ENCODE peak calls at places on chromosomes 13 and 19, in eight cellular contexts. E is thoracic aorta; Y is central memory CD4-positive, alpha-beta T cell; X is COR-L47; I is HuH-7.5; K is activated CD4-positive, alpha-beta T cell treated with anti-CD3 and anti-CD28 coated beads for 24 hours; L is lower leg skin; N is bronchial epithelial cell. O is an unnamed sample.

GRCh38 chr19:3931041-3931440 is 1.8 kb upstream of the NMRK2 start:
- DNase-seq in X (no peak), E (no peak), Y (no peak), L (no peak), N (no peak), K (no peak), I (no peak), O (no peak)

GRCh38 chr13:38308736-38309135 is 40.9 kb upstream of the UFM1 start:
- DNase-seq in N (peak), E (no peak), Y (no peak), L (no peak), I (no peak), K (no peak), X (no peak), O (no peak)

GRCh38 chr19:16232127-16232526 is 34.4 kb downstream of the AP1M1 start:
- DNase-seq in E (no peak), N (no peak), L (peak), Y (no peak), I (no peak), X (no peak), K (no peak), O (no peak)

GRCh38 chr19:42596391-42597071 is 1.8 kb upstream of the CEACAM8 start:
- DNase-seq in L (no peak), E (no peak), X (no peak), Y (no peak), N (peak), I (peak), K (peak), O (no peak)

GRCh38 chr19:39237200-39238184 is 7.3 kb downstream of the IFNL3 start:
- DNase-seq in N (no peak), K (peak), I (peak), E (no peak), L (peak), X (peak), Y (peak), O (no peak)

GRCh38 chr19:42052241-42052863 is 17.7 kb downstream of the GRIK5 start:
- DNase-seq in Y (no peak), I (no peak), N (peak), L (no peak), K (no peak), E (no peak), X (no peak), O (peak)

GRCh38 chr19:55692681-55693081 is 17.7 kb downstream of the EPN1 start:
- DNase-seq in Y (no peak), E (no peak), K (no peak), N (no peak), X (no peak), I (no peak), L (peak), O (no peak)

GRCh38 chr19:43682824-43683661 is 13.1 kb upstream of the PLAUR start:
- DNase-seq in Y (no peak), I (no peak), N (no peak), L (no peak), E (no peak), X (no peak), K (no peak), O (no peak)

GRCh38 chr13:29937379-29937778 is 87.0 kb upstream of the UBL3 start:
- DNase-seq in N (no peak), E (no peak), X (no peak), L (no peak), I (no peak), K (no peak), Y (no peak), O (no peak)

GRCh38 chr19:13718733-13719132 is 45.6 kb upstream of the MRI1 start:
- DNase-seq in E (no peak), L (no peak), N (peak), I (no peak), X (peak), Y (no peak), K (no peak), O (peak)

GRCh38 chr13:112322562-112322961 is 53.6 kb upstream of the SPACA7 start:
- DNase-seq in E (no peak), Y (no peak), N (no peak), L (no peak), X (no peak), K (no peak), I (no peak), O (no peak)

GRCh38 chr19:35425682-35426081 is 22.4 kb upstream of the FFAR2 start:
- DNase-seq in L (no peak), E (no peak), I (no peak), X (no peak), Y (no peak), N (no peak), K (no peak), O (no peak)

GRCh38 chr13:47211106-47211505 is 314.3 kb upstream of the HTR2A start:
- DNase-seq in Y (no peak), E (no peak), L (no peak), I (no peak), N (peak), X (no peak), K (no peak), O (no peak)

GRCh38 chr19:5293607-5294089 is 47.0 kb downstream of the PTPRS start:
- DNase-seq in L (peak), K (no peak), N (no peak), I (no peak), X (no peak), Y (no peak), E (no peak), O (no peak)

GRCh38 chr13:113001251-113002140 is 32.5 kb downstream of the MCF2L start:
- DNase-seq in X (peak), L (no peak), Y (no peak), I (peak), K (no peak), E (no peak), N (no peak), O (peak)

GRCh38 chr19:1009043-1009975 is 9.1 kb downstream of the GRIN3B start:
- DNase-seq in X (no peak), I (no peak), L (no peak), N (no peak), K (no peak), Y (no peak), E (no peak), O (no peak)

GRCh38 chr19:400976-401835 is 7.7 kb downstream of the C2CD4C start:
- DNase-seq in X (no peak), Y (no peak), N (no peak), E (no peak), L (peak), K (no peak), I (no peak), O (no peak)

GRCh38 chr19:38658462-38659306 is 11.2 kb downstream of the ACTN4 start:
- DNase-seq in N (peak), I (peak), Y (no peak), K (no peak), L (no peak), X (peak), E (no peak), O (no peak)

GRCh38 chr19:50325310-50326100 is 3.7 kb downstream of the KCNC3 start:
- DNase-seq in N (no peak), E (no peak), X (peak), Y (peak), K (peak), L (no peak), I (peak), O (peak)

GRCh38 chr19:1967087-1967608 is 26.2 kb downstream of the CSNK1G2 start:
- DNase-seq in N (no peak), I (no peak), Y (peak), L (no peak), K (no peak), E (no peak), X (no peak), O (no peak)

GRCh38 chr19:39498262-39499081 is at the start of gene DLL3:
- DNase-seq in K (no peak), Y (no peak), I (no peak), X (peak), E (no peak), L (no peak), N (no peak), O (peak)

O was measured in NCI-H1436.